ENCODE peak calls at places on chromosomes 7 and 10, in nine cellular contexts. C is HCT116, I is ovary, G is bronchial epithelial cell, M is right atrium auricular region, R is fibroblast of mammary gland, E is MCF 10A, B is upper lobe of left lung, T is dorsolateral prefrontal cortex. W is an unnamed sample.

GRCh38 chr7:27678617-27679260 is 16.1 kb upstream of the HIBADH start:
- DNase-seq in C (no peak), T (no peak), I (no peak), E (no peak), R (peak), G (peak), B (no peak), M (no peak), W (no peak)

GRCh38 chr7:122312789-122313188 is 8.2 kb upstream of the FEZF1 start:
- DNase-seq in B (no peak), G (no peak), R (no peak), T (no peak), C (no peak), M (no peak), E (no peak), I (no peak), W (no peak)

GRCh38 chr10:105993609-105994008 is 1170.9 kb downstream of the SORCS1 start:
- DNase-seq in C (no peak), E (peak), I (no peak), R (no peak), G (peak), M (no peak), T (no peak), B (no peak), W (no peak)

GRCh38 chr10:130429809-130430208 is 293.6 kb downstream of the GLRX3 start:
- DNase-seq in B (no peak), R (no peak), M (peak), C (no peak), G (no peak), E (no peak), I (no peak), T (no peak), W (no peak)

GRCh38 chr10:96311180-96311697 is 7.0 kb downstream of the DNTT start:
- DNase-seq in G (no peak), M (no peak), I (no peak), E (no peak), R (no peak), T (no peak), C (no peak), B (no peak), W (no peak)

GRCh38 chr10:86644412-86645110 is 9.8 kb upstream of the OPN4 start:
- DNase-seq in B (no peak), C (no peak), E (no peak), T (no peak), M (no peak), G (peak), I (no peak), R (peak), W (no peak)

GRCh38 chr10:14686356-14686755 is 88.3 kb downstream of the FAM107B start:
- DNase-seq in C (no peak), E (peak), B (no peak), G (peak), M (no peak), I (no peak), T (no peak), R (no peak), W (no peak)

GRCh38 chr10:126569513-126570447 is 100.7 kb downstream of the C10orf90 start:
- DNase-seq in M (no peak), E (peak), G (peak), C (no peak), R (peak), I (no peak), T (no peak), B (no peak), W (no peak)

GRCh38 chr10:71128311-71129010 is 83.9 kb upstream of the UNC5B start:
- DNase-seq in B (no peak), R (peak), I (no peak), M (peak), C (no peak), T (no peak), E (no peak), G (no peak), W (no peak)

GRCh38 chr7:7254319-7254718 is 72.0 kb downstream of the C1GALT1 start:
- DNase-seq in E (no peak), I (no peak), B (no peak), T (no peak), G (no peak), C (no peak), R (no peak), M (no peak), W (no peak)

DNA sequence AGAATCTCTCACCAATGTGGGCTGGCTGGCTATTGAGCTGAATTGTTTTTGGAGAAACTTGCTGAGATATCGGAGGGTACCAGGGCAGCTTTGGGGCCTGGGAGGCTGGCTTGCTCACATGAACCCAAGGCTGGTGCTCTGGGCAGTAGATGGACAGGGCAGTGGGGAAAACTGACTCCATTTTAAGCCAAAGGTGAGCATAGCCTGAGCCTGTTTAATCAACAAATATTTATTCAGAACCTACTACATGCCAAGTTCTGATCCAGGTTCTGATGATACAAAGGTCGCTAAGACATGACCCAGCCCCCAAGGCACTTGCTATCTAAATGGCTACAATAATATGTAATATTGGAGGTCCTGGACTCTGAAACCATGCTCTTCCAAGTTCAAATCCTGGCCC is 86.6 kb downstream of the BUB3 start:
- DNase-seq in I (no peak), M (no peak), C (no peak), E (no peak), R (no peak), G (no peak), T (no peak), B (no peak), W (no peak)
- TF ChIP-seq CTCF in I (no peak), M (no peak), C (no peak), E (no peak), R (no peak), G (no peak), T (no peak), B (no peak), W (no peak)

GRCh38 chr10:12710594-12711343 is 290.7 kb downstream of the CCDC3 start:
- DNase-seq in B (no peak), C (peak), R (peak), T (peak), M (peak), E (peak), G (peak), I (peak), W (no peak)
- TF ChIP-seq CTCF in B (peak), C (peak), R (peak), T (peak), M (peak), E (peak), G (peak), I (peak), W (peak)

GRCh38 chr7:139828880-139829653 is at the start of gene TBXAS1:
- DNase-seq in R (no peak), M (no peak), B (no peak), I (no peak), G (peak), C (no peak), T (no peak), E (no peak), W (no peak)
- TF ChIP-seq CTCF in R (no peak), M (no peak), B (no peak), I (no peak), G (no peak), C (no peak), T (no peak), E (no peak), W (no peak)

DNA sequence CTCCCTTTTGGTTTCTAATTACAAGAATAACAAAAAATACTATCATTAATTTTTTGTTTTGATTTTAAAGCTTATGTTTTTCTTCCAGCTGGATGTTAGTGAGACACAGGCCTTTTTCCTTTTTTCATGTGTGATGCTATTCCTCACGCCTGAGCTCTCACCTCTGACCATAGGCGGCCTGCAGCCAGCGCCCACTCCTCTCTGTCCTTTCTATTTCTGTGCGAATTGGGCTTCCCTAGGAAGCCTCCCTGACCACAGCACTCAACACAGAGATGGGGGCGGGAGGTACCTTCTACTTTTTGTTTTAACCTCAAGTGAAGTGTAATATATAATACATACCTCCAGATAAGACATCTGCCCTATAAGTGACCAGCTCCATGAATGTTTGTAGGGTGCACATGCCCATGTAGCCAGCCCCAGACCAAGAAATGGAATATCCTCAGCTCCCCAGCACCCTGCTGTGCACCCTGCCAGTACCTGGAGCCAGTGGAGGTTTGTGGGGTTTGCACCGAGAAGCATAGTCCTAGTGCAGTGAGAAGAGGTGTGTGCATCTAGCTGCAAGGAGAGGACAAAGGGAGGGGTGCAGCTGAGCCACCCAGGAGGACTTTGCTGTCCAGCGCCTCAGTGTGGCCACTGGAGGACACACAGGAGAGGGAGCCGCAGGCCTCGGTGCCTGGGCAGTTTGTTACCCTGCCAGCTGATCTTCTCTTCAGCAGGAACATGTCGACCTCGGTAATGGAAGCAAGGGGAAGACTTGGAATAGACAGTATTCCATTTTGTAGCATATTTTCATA is 38.5 kb downstream of the BNIP3 start:
- DNase-seq in T (no peak), R (peak), B (no peak), I (peak), M (no peak), C (no peak), E (peak), G (no peak), W (peak)
- TF ChIP-seq CTCF in T (peak), R (peak), B (peak), I (peak), M (no peak), C (peak), E (no peak), G (peak), W (peak)

DNA sequence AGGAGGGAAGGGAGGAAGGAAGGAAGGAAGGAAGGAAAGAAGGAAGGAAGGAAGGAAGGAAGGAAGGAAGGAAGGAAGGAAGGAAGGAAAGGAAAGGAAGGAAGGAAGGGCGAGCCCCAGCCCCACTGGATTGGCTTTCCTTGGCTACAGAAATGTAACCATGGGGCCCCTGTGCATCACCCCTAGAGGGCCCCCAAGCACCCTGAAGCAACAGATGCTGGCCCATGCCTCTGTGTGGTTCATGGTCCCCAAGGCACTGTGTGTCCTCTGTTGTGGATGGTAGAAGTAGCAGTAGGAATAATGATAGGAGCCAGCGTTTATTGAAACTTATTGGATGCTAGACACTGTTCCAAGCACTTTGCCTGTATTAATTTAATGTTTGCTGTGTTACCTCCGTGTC is 116.6 kb upstream of the MACROH2A2 start:
- DNase-seq in M (no peak), G (no peak), I (no peak), T (no peak), R (no peak), E (no peak), B (no peak), C (no peak), W (no peak)
- TF ChIP-seq CTCF in M (no peak), G (peak), I (no peak), T (no peak), R (peak), E (no peak), B (no peak), C (peak), W (no peak)

DNA sequence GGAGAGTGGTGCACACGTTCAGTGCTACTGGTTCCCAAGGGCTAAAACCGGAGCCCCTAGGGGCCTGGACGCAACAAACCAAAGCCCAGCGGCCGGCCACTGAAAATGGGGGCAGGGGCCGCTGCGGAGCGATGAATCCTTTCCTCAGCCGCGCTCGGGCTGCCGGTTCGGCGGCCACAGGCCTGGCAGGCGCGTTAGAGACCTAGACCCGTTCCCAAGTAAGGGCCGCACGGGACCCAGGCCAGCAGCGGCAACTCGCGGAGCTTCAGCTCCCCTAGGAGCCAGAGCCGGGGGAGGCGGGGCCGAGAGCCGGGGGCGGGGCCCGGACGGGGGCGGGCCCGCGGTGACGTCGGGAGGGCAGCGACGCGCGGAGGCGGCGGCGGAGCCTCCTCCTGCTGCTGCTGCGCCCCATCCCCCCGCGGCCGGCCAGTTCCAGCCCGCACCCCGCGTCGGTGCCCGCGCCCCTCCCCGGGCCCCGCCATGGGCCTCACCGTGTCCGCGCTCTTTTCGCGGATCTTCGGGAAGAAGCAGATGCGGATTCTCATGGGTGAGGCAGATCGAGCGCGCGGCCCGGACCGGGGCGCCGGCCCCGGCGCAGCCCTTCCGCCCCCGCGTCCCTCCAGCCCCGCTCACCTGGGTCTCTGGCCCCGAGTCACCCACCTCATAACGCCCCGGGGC is at the start of gene ARF5:
- DNase-seq in R (peak), T (peak), M (peak), E (peak), G (peak), C (peak), I (peak), B (peak), W (peak)
- TF ChIP-seq CTCF in R (no peak), T (no peak), M (no peak), E (no peak), G (no peak), C (no peak), I (no peak), B (no peak), W (no peak)

GRCh38 chr7:133851416-133851815 is 275.7 kb upstream of the LRGUK start:
- DNase-seq in I (no peak), C (no peak), B (no peak), T (no peak), G (peak), M (no peak), E (no peak), R (no peak), W (no peak)

GRCh38 chr7:133850497-133851070 is 276.6 kb upstream of the LRGUK start:
- DNase-seq in C (no peak), T (no peak), B (no peak), G (no peak), R (no peak), I (no peak), E (no peak), M (no peak), W (no peak)

GRCh38 chr7:133857376-133858119 is 269.6 kb upstream of the LRGUK start:
- DNase-seq in I (no peak), B (peak), G (no peak), R (no peak), C (no peak), E (no peak), M (no peak), T (no peak), W (no peak)

GRCh38 chr7:133854739-133855138 is 272.4 kb upstream of the LRGUK start:
- DNase-seq in M (no peak), I (no peak), R (peak), E (peak), G (peak), C (peak), T (no peak), B (no peak), W (no peak)

DNA sequence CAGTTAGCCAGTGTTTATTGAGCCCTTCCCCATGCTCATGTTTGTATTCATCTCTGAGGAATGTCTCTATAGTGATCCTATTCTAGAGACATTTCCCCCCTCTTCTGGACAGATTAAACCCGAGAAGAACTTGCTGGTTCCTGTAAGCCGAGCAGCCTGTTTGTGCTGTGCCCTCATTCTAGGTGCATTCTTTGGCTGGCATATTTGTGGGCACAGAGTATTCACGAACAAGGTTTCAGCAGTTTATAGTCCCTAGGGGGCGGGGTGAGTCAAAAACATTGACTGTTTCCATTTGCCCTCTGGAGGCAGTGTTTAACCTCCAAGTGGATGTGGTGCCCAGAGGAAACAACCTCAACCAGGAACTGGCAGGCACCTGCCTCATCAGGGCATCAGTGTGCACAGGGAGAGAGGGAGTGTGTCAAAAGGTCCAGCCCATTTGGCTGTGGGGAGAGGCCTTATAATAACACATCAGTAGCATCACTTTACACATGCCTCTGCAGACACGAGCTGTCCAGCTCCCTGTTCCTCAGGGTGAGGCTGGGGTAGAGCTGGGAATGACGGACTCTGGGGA is 273.3 kb upstream of the LRGUK start:
- DNase-seq in B (no peak), M (no peak), R (peak), E (peak), G (peak), T (no peak), C (peak), I (no peak), W (no peak)
- TF ChIP-seq CTCF in B (peak), M (no peak), R (peak), E (peak), G (peak), T (no peak), C (peak), I (no peak), W (peak)

GRCh38 chr10:127577376-127577775 is 28.3 kb downstream of the NPS start:
- DNase-seq in B (no peak), C (no peak), T (no peak), E (no peak), G (peak), M (no peak), I (no peak), R (peak), W (no peak)
- TF ChIP-seq CTCF in B (no peak), C (peak), T (peak), E (peak), G (no peak), M (no peak), I (no peak), R (peak), W (peak)

GRCh38 chr7:2567663-2568238 is 9.0 kb downstream of the IQCE start:
- DNase-seq in T (no peak), G (peak), M (no peak), R (peak), E (peak), C (no peak), I (peak), B (no peak), W (no peak)
- TF ChIP-seq CTCF in T (peak), G (peak), M (no peak), R (peak), E (no peak), C (peak), I (no peak), B (peak), W (peak)

W was measured in type B pancreatic cell.